ENCODE peak calls at places on chromosomes 6 and 20, in six cellular contexts. U, S, A, V, N and I are unnamed samples.

GRCh38 chr6:52491203-52492069 is 71.3 kb downstream of the EFHC1 start:
- ATAC-seq in U (no peak), S (no peak), A (no peak), V (peak), N (no peak), I (no peak)

GRCh38 chr6:90083891-90084290 is 189.6 kb downstream of the GJA10 start:
- ATAC-seq in U (no peak), S (no peak), A (peak), V (peak), N (no peak), I (no peak)

GRCh38 chr6:158991017-158991723 is 8.8 kb downstream of the RSPH3 start:
- ATAC-seq in U (peak), S (no peak), A (no peak), V (peak), N (no peak), I (no peak)

GRCh38 chr20:23156170-23156841 is 70.2 kb upstream of the CD93 start:
- ATAC-seq in U (no peak), S (peak), A (peak), V (no peak), N (peak), I (peak)

GRCh38 chr6:151380848-151381205 is 10.5 kb downstream of the ZBTB2 start:
- ATAC-seq in U (no peak), S (no peak), A (peak), V (no peak), N (no peak), I (no peak)

GRCh38 chr20:62702886-62703852 is 5.5 kb upstream of the NTSR1 start:
- ATAC-seq in U (peak), S (no peak), A (peak), V (no peak), N (peak), I (no peak)

GRCh38 chr20:15638781-15639180 is 934.5 kb downstream of the KIF16B start:
- ATAC-seq in U (no peak), S (no peak), A (no peak), V (no peak), N (no peak), I (no peak)

GRCh38 chr6:74870403-74870802 is 335.4 kb downstream of the COL12A1 start:
- ATAC-seq in U (peak), S (no peak), A (no peak), V (peak), N (peak), I (no peak)

GRCh38 chr20:46648903-46649649 is 2.2 kb downstream of the SLC13A3 start:
- ATAC-seq in U (peak), S (no peak), A (peak), V (peak), N (peak), I (no peak)

GRCh38 chr20:42366626-42367025 is 748.4 kb upstream of the CHD6 start:
- ATAC-seq in U (no peak), S (no peak), A (no peak), V (peak), N (no peak), I (no peak)

GRCh38 chr6:4346659-4347333 is 211.4 kb upstream of the ECI2 start:
- ATAC-seq in U (peak), S (no peak), A (no peak), V (no peak), N (no peak), I (no peak)

GRCh38 chr20:22575087-22575721 is 9.2 kb downstream of the FOXA2 start:
- ATAC-seq in U (no peak), S (no peak), A (no peak), V (peak), N (peak), I (no peak)

GRCh38 chr20:64077094-64077493 is 2.2 kb downstream of the RGS19 start:
- ATAC-seq in U (no peak), S (peak), A (no peak), V (peak), N (no peak), I (no peak)

GRCh38 chr20:64077541-64077875 is 1.8 kb downstream of the RGS19 start:
- ATAC-seq in U (no peak), S (no peak), A (no peak), V (peak), N (no peak), I (no peak)

GRCh38 chr20:64075556-64075955 is 3.8 kb downstream of the RGS19 start:
- ATAC-seq in U (no peak), S (no peak), A (no peak), V (no peak), N (no peak), I (no peak)

GRCh38 chr20:64074963-64075362 is 4.4 kb downstream of the RGS19 start:
- ATAC-seq in U (no peak), S (no peak), A (no peak), V (no peak), N (no peak), I (no peak)

DNA sequence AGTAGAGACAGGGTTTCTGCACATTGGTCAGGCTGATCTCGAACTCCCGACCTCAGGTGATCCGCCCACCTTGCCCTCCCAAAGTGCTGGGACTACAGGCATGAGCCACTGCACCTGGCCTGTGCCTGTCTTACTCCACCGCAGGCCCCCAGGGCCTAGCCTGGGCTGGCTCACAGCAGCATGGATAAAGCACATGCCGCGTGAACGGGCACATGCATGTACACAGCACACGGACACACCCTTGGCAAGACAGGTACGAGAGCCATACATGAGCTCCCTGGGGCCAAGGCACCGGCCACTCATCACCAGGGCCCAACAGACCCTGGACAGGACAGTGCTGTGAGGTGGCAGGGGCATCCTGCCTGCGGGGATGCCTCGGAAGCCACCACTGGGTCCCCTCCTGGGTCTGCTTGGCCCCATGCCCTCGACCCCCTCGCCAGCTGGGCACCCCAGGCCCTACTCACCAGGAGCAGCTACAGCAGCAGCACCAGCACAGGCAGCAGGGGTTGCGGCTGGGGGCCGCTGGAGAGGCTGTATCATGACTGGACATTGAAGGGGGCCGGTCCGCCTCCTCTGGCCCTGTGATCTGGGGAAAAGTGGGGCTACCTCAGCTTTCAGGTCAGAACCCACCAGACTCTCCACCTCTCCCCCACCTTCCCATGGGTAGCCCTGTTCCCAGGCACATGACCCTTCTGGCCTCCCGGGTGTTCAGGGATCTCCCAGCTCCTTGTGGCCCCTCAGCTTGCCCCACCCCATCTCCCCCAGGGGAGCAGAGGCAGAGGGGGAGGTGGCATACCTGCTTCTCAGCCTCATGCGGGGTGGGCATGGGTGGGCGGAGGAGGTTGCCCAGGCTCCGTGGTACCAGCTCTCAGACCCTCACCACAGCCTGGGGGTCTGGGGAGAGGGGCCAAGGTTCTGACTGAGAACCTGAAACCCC is 3.0 kb downstream of the RGS19 start:
- ATAC-seq in U (no peak), S (no peak), A (no peak), V (no peak), N (no peak), I (no peak)
- H3K4me3 ChIP-seq in U (no peak), S (peak), A (no peak), V (peak), N (no peak), I (no peak)

GRCh38 chr6:112939543-112939942 is 592.4 kb downstream of the RFPL4B start:
- ATAC-seq in U (no peak), S (no peak), A (no peak), V (no peak), N (no peak), I (no peak)
- TF ChIP-seq EP300 in U (no peak), S (no peak), A (no peak), V (no peak), N (no peak), I (no peak)

GRCh38 chr6:143675946-143676345 is 1.8 kb upstream of the PHACTR2 start:
- ATAC-seq in U (no peak), S (peak), A (no peak), V (no peak), N (no peak), I (no peak)

GRCh38 chr6:143673638-143674037 is 4.1 kb upstream of the PHACTR2 start:
- ATAC-seq in U (no peak), S (no peak), A (no peak), V (no peak), N (peak), I (no peak)

GRCh38 chr6:143676437-143677045 is 1.2 kb upstream of the PHACTR2 start:
- ATAC-seq in U (no peak), S (no peak), A (no peak), V (no peak), N (no peak), I (no peak)

GRCh38 chr6:143674466-143675114 is 3.2 kb upstream of the PHACTR2 start:
- ATAC-seq in U (no peak), S (no peak), A (no peak), V (no peak), N (no peak), I (no peak)

GRCh38 chr6:143675327-143675900 is 2.4 kb upstream of the PHACTR2 start:
- ATAC-seq in U (no peak), S (no peak), A (no peak), V (no peak), N (no peak), I (no peak)
- H3K4me3 ChIP-seq in U (no peak), S (no peak), A (no peak), V (no peak), N (no peak), I (no peak)

GRCh38 chr6:20574355-20574754 is 40.1 kb downstream of the CDKAL1 start:
- ATAC-seq in U (no peak), S (no peak), A (no peak), V (no peak), N (no peak), I (no peak)

GRCh38 chr6:20572940-20573339 is 38.7 kb downstream of the CDKAL1 start:
- ATAC-seq in U (no peak), S (no peak), A (no peak), V (no peak), N (no peak), I (no peak)

GRCh38 chr6:20575125-20575524 is 40.9 kb downstream of the CDKAL1 start:
- ATAC-seq in U (no peak), S (no peak), A (peak), V (no peak), N (no peak), I (no peak)

GRCh38 chr6:20577280-20577679 is 43.0 kb downstream of the CDKAL1 start:
- ATAC-seq in U (no peak), S (no peak), A (no peak), V (no peak), N (no peak), I (no peak)

DNA sequence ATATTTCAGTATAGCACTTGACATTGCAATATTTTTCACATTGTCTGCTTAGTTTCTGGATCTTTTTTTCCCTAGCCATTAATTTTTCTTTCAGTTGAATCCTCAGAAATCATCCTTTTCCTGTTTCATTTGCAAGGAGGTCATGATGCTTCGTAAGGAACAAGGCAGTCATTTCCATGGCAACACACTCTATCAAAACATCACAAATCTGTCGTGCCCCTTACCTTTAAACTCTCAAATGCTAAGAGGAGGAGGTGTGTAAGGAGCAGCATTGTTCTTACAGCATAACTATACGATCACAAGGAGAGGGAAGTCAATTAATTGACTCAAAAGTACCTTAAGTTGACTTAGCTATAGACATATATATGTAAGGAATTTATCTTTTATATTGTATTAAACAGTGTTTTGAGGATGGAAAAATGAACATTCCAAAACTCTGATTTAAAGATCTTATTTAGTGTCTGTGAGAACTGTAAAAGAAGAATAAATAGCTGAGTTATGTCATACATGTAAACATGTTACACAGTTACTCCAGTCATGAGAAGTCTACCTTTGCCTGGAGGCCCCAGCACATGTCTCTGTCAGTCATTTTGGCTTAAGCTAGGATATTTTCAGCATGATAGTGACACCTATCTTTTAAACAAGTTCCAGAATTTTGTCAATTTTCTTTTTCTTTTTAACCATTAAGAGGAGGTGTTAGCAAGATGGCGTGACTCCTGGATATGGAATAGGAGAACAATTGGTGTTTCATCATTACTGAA is 41.6 kb downstream of the CDKAL1 start:
- ATAC-seq in U (no peak), S (no peak), A (no peak), V (no peak), N (no peak), I (no peak)
- TF ChIP-seq EP300 in U (no peak), S (no peak), A (no peak), V (no peak), N (no peak), I (no peak)

GRCh38 chr6:33576668-33577067 is 3.4 kb downstream of the BAK1 start:
- ATAC-seq in U (no peak), S (no peak), A (no peak), V (no peak), N (no peak), I (no peak)
- H3K4me3 ChIP-seq in U (no peak), S (no peak), A (no peak), V (no peak), N (no peak), I (no peak)

GRCh38 chr6:98044168-98044567 is 761.2 kb upstream of the MMS22L start:
- ATAC-seq in U (no peak), S (no peak), A (no peak), V (no peak), N (no peak), I (no peak)
- TF ChIP-seq EP300 in U (no peak), S (no peak), A (no peak), V (no peak), N (no peak), I (no peak)

GRCh38 chr6:139568157-139568955 is 193.9 kb upstream of the CITED2 start:
- ATAC-seq in U (no peak), S (no peak), A (peak), V (no peak), N (no peak), I (no peak)
- H3K4me3 ChIP-seq in U (no peak), S (no peak), A (no peak), V (no peak), N (no peak), I (no peak)